ENCODE peak calls at places on chromosome 17, in four cellular contexts. W is GM12878, I is HepG2, Y is H1. C is an unnamed sample. For H3K4me1, the result is how much of the 10 kb centered on the place peaks cover.

GRCh38 chr17:61537264-61537771 is 53.7 kb downstream of the NACA2 start:
- DNase-seq in W (no peak), I (no peak), Y (no peak), C (no peak)

GRCh38 chr17:8922451-8922850 is 43.1 kb downstream of the PIK3R5 start:
- DNase-seq in W (no peak), I (no peak), Y (no peak), C (no peak)

GRCh38 chr17:77316191-77316641 is 175.4 kb downstream of the SEC14L1 start:
- DNase-seq in W (no peak), I (no peak), Y (peak), C (peak)

GRCh38 chr17:72126575-72127486 is 6.0 kb downstream of the SOX9 start:
- DNase-seq in W (no peak), I (peak), Y (no peak), C (no peak)

GRCh38 chr17:77466140-77466539 is 325.4 kb downstream of the SEC14L1 start:
- DNase-seq in W (no peak), I (no peak), Y (peak), C (peak)

GRCh38 chr17:27323538-27324212 is 29.8 kb downstream of the WSB1 start:
- DNase-seq in W (no peak), I (peak), Y (peak), C (no peak)

GRCh38 chr17:32486701-32487459 is at the start of gene CDK5R1:
- DNase-seq in W (no peak), I (peak), Y (peak), C (no peak)

GRCh38 chr17:7294614-7295153 is at the start of gene YBX2:
- DNase-seq in W (no peak), I (no peak), Y (peak), C (peak)

GRCh38 chr17:77042688-77043330 is 98.0 kb upstream of the SEC14L1 start:
- DNase-seq in W (no peak), I (no peak), Y (no peak), C (no peak)

GRCh38 chr17:57902800-57903759 is 52.1 kb downstream of the CUEDC1 start:
- DNase-seq in W (peak), I (peak), Y (no peak), C (no peak)

GRCh38 chr17:61157246-61157887 is 242.3 kb upstream of the TBX2 start:
- DNase-seq in W (no peak), I (no peak), Y (no peak), C (no peak)

GRCh38 chr17:41816637-41817320 is 4.0 kb downstream of the FKBP10 start:
- DNase-seq in W (no peak), I (no peak), Y (no peak), C (no peak)

GRCh38 chr17:16415031-16415924 is at the start of gene TRPV2:
- DNase-seq in W (peak), I (peak), Y (peak), C (no peak)

GRCh38 chr17:63848834-63849689 is 6.6 kb upstream of the SMARCD2 start:
- DNase-seq in W (peak), I (peak), Y (peak), C (peak)

GRCh38 chr17:65617496-65617895 is 56.0 kb upstream of the AXIN2 start:
- DNase-seq in W (no peak), I (no peak), Y (no peak), C (no peak)

GRCh38 chr17:79980246-79981043 is 55.2 kb downstream of the TBC1D16 start:
- DNase-seq in W (no peak), I (no peak), Y (no peak), C (no peak)

GRCh38 chr17:35257080-35257701 is 14.3 kb downstream of the SLFN5 start:
- DNase-seq in W (no peak), I (peak), Y (no peak), C (no peak)

GRCh38 chr17:10091051-10091450 is 107.4 kb downstream of the GAS7 start:
- DNase-seq in W (no peak), I (no peak), Y (no peak), C (no peak)

GRCh38 chr17:64327201-64327930 is 63.3 kb downstream of the PECAM1 start:
- DNase-seq in W (no peak), I (no peak), Y (no peak), C (no peak)

GRCh38 chr17:71440513-71440912 is 680.3 kb upstream of the SOX9 start:
- DNase-seq in W (no peak), I (no peak), Y (no peak), C (no peak)

GRCh38 chr17:14373587-14374259 is 72.8 kb downstream of the HS3ST3B1 start:
- DNase-seq in W (no peak), I (peak), Y (no peak), C (no peak)
- TF ChIP-seq SUZ12 in W (no peak), I (no peak), Y (no peak), C (no peak)

GRCh38 chr17:75392559-75392958 is 12.9 kb downstream of the GRB2 start:
- DNase-seq in W (no peak), I (no peak), Y (no peak), C (no peak)
- H3K4me1 ChIP-seq in W (under half), I (half or more), Y (under half), C (under half)

GRCh38 chr17:19248149-19248922 is 11.2 kb downstream of the EPN2 start:
- DNase-seq in W (no peak), I (no peak), Y (no peak), C (no peak)
- TF ChIP-seq ZNF274 in W (no peak), I (no peak), Y (no peak), C (no peak)

GRCh38 chr17:78621720-78622490 is 44.7 kb upstream of the DNAH17 start:
- DNase-seq in W (no peak), I (no peak), Y (no peak), C (no peak)

GRCh38 chr17:78620099-78620498 is 42.9 kb upstream of the DNAH17 start:
- DNase-seq in W (no peak), I (no peak), Y (no peak), C (no peak)

GRCh38 chr17:78622491-78623265 is 45.5 kb upstream of the DNAH17 start:
- DNase-seq in W (no peak), I (no peak), Y (no peak), C (no peak)

GRCh38 chr17:78624461-78625216 is 47.4 kb upstream of the DNAH17 start:
- DNase-seq in W (no peak), I (no peak), Y (no peak), C (no peak)

GRCh38 chr17:78623541-78623940 is 46.3 kb upstream of the DNAH17 start:
- DNase-seq in W (no peak), I (no peak), Y (no peak), C (no peak)
- TF ChIP-seq SUZ12 in W (no peak), I (no peak), Y (no peak), C (no peak)

GRCh38 chr17:50199651-50200446 is 1.6 kb downstream of the COL1A1 start:
- DNase-seq in W (no peak), I (peak), Y (peak), C (no peak)
- H3K4me1 ChIP-seq in W (under half), I (under half), Y (under half), C (under half)